ENCODE peak calls at places on chromosomes 5 and 9, in ten cellular contexts. One of them, this sample, is unnamed.

GRCh38 chr9:127574089-127574921 is 37.8 kb upstream of the STXBP1 start:
- DNase-seq in tibial nerve: no peak
- DNase-seq in adipocyte: peak; percentile 79
- DNase-seq in ovary: no peak
- DNase-seq in PC-9: peak; percentile 96
- DNase-seq in nephron progenitor cell: no peak
- DNase-seq in DMS79: peak; percentile 94
- DNase-seq in kidney tubule cell: peak; percentile 88
- DNase-seq in T-helper 1 cell: no peak
- DNase-seq in T-helper 22 cell: no peak
- DNase-seq in this sample: no peak

GRCh38 chr5:3200356-3200755 is 395.3 kb upstream of the IRX1 start:
- DNase-seq in DMS79: no peak
- DNase-seq in T-helper 22 cell: no peak
- DNase-seq in nephron progenitor cell: no peak
- DNase-seq in tibial nerve: no peak
- DNase-seq in adipocyte: no peak
- DNase-seq in PC-9: no peak
- DNase-seq in kidney tubule cell: no peak
- DNase-seq in T-helper 1 cell: no peak
- DNase-seq in ovary: no peak
- DNase-seq in this sample: no peak

GRCh38 chr5:74642543-74642863 is 2.0 kb upstream of the ENC1 start:
- DNase-seq in tibial nerve: no peak
- DNase-seq in T-helper 22 cell: no peak
- DNase-seq in nephron progenitor cell: no peak
- DNase-seq in ovary: no peak
- DNase-seq in T-helper 1 cell: no peak
- DNase-seq in PC-9: no peak
- DNase-seq in kidney tubule cell: peak; percentile 38
- DNase-seq in DMS79: no peak
- DNase-seq in adipocyte: no peak
- DNase-seq in this sample: no peak

GRCh38 chr5:58452566-58453258 is 7.2 kb downstream of the PLK2 start:
- DNase-seq in T-helper 1 cell: no peak
- DNase-seq in DMS79: no peak
- DNase-seq in tibial nerve: no peak
- DNase-seq in nephron progenitor cell: no peak
- DNase-seq in kidney tubule cell: no peak
- DNase-seq in adipocyte: peak; percentile 50
- DNase-seq in PC-9: peak; percentile 64
- DNase-seq in T-helper 22 cell: no peak
- DNase-seq in ovary: no peak
- DNase-seq in this sample: no peak

GRCh38 chr9:80552931-80553330 is 981.2 kb downstream of the TLE4 start:
- DNase-seq in T-helper 22 cell: no peak
- DNase-seq in tibial nerve: peak; percentile 67
- DNase-seq in adipocyte: peak; percentile 69
- DNase-seq in T-helper 1 cell: no peak
- DNase-seq in DMS79: no peak
- DNase-seq in nephron progenitor cell: no peak
- DNase-seq in PC-9: no peak
- DNase-seq in kidney tubule cell: no peak
- DNase-seq in ovary: no peak
- DNase-seq in this sample: no peak

GRCh38 chr5:1801954-1802295 is 718 bp downstream of the NDUFS6 start:
- DNase-seq in T-helper 1 cell: no peak
- DNase-seq in adipocyte: no peak
- DNase-seq in T-helper 22 cell: no peak
- DNase-seq in PC-9: peak; percentile 51
- DNase-seq in ovary: no peak
- DNase-seq in nephron progenitor cell: no peak
- DNase-seq in tibial nerve: no peak
- DNase-seq in DMS79: peak; percentile 6
- DNase-seq in kidney tubule cell: peak; percentile 35
- DNase-seq in this sample: no peak

GRCh38 chr5:74423383-74423782 is 217.1 kb downstream of the ENC1 start:
- DNase-seq in T-helper 1 cell: no peak
- DNase-seq in adipocyte: no peak
- DNase-seq in T-helper 22 cell: no peak
- DNase-seq in nephron progenitor cell: no peak
- DNase-seq in tibial nerve: no peak
- DNase-seq in PC-9: no peak
- DNase-seq in DMS79: no peak
- DNase-seq in ovary: no peak
- DNase-seq in kidney tubule cell: no peak
- DNase-seq in this sample: no peak

GRCh38 chr5:174188300-174188699 is 142.8 kb downstream of the NSG2 start:
- DNase-seq in T-helper 22 cell: no peak
- DNase-seq in tibial nerve: no peak
- DNase-seq in ovary: no peak
- DNase-seq in T-helper 1 cell: no peak
- DNase-seq in kidney tubule cell: no peak
- DNase-seq in nephron progenitor cell: no peak
- DNase-seq in adipocyte: no peak
- DNase-seq in DMS79: no peak
- DNase-seq in PC-9: no peak
- DNase-seq in this sample: no peak

GRCh38 chr9:34957492-34958410 is at the start of gene PHF24:
- DNase-seq in nephron progenitor cell: peak; percentile 65
- DNase-seq in adipocyte: peak; percentile 44
- DNase-seq in tibial nerve: no peak
- DNase-seq in T-helper 1 cell: no peak
- DNase-seq in PC-9: no peak
- DNase-seq in T-helper 22 cell: no peak
- DNase-seq in DMS79: no peak
- DNase-seq in ovary: peak; percentile 22
- DNase-seq in kidney tubule cell: peak; percentile 6
- DNase-seq in this sample: no peak

GRCh38 chr9:93081081-93081529 is 14.9 kb upstream of the CARD19 start:
- DNase-seq in PC-9: no peak
- DNase-seq in T-helper 1 cell: no peak
- DNase-seq in ovary: peak; percentile 22
- DNase-seq in DMS79: no peak
- DNase-seq in kidney tubule cell: no peak
- DNase-seq in tibial nerve: no peak
- DNase-seq in adipocyte: no peak
- DNase-seq in T-helper 22 cell: no peak
- DNase-seq in nephron progenitor cell: no peak
- DNase-seq in this sample: peak; percentile 13

GRCh38 chr5:171907731-171908343 is 98.6 kb downstream of the FBXW11 start:
- DNase-seq in DMS79: peak; percentile 10
- DNase-seq in PC-9: peak; percentile 37
- DNase-seq in T-helper 1 cell: no peak
- DNase-seq in nephron progenitor cell: peak; percentile 57
- DNase-seq in T-helper 22 cell: no peak
- DNase-seq in ovary: no peak
- DNase-seq in tibial nerve: peak; percentile 61
- DNase-seq in adipocyte: peak; percentile 87
- DNase-seq in kidney tubule cell: peak; percentile 66
- DNase-seq in this sample: peak; percentile 69

GRCh38 chr5:141634720-141635119 is 1.9 kb downstream of the HDAC3 start:
- DNase-seq in PC-9: no peak
- DNase-seq in tibial nerve: no peak
- DNase-seq in kidney tubule cell: no peak
- DNase-seq in nephron progenitor cell: no peak
- DNase-seq in T-helper 22 cell: no peak
- DNase-seq in ovary: no peak
- DNase-seq in T-helper 1 cell: no peak
- DNase-seq in DMS79: no peak
- DNase-seq in adipocyte: no peak
- DNase-seq in this sample: no peak

This sample was measured in Peyer's patch.